ENCODE peak calls at places on chromosomes 6 and 20, in seven cellular contexts. One of them, this sample, is unnamed.

GRCh38 chr6:316753-317038 is 24.4 kb downstream of the DUSP22 start:
- ATAC-seq in left lobe of liver: no peak
- ATAC-seq in RWPE2: no peak
- ATAC-seq in CD4-positive, alpha-beta T cell: no peak
- ATAC-seq in aorta: no peak
- ATAC-seq in gastroesophageal sphincter: no peak
- ATAC-seq in stimulated activated effector memory CD8-positive, alpha-beta T cell treated with anti-CD3 and anti-CD28 coated beads, Interleukin-12 subunit alpha, Interleukin-12 subunit beta, amount 100 ng/mL, for 72 hours: no peak
- ATAC-seq in this sample: no peak

GRCh38 chr20:17809714-17810631 is 110.2 kb downstream of the BANF2 start:
- ATAC-seq in CD4-positive, alpha-beta T cell: no peak
- ATAC-seq in left lobe of liver: peak
- ATAC-seq in aorta: no peak
- ATAC-seq in RWPE2: peak
- ATAC-seq in stimulated activated effector memory CD8-positive, alpha-beta T cell treated with anti-CD3 and anti-CD28 coated beads, Interleukin-12 subunit alpha, Interleukin-12 subunit beta, amount 100 ng/mL, for 72 hours: no peak
- ATAC-seq in gastroesophageal sphincter: peak
- ATAC-seq in this sample: no peak

GRCh38 chr20:4135385-4136077 is 120.2 kb upstream of the RNF24 start:
- ATAC-seq in CD4-positive, alpha-beta T cell: no peak
- ATAC-seq in aorta: no peak
- ATAC-seq in gastroesophageal sphincter: peak
- ATAC-seq in RWPE2: peak
- ATAC-seq in stimulated activated effector memory CD8-positive, alpha-beta T cell treated with anti-CD3 and anti-CD28 coated beads, Interleukin-12 subunit alpha, Interleukin-12 subunit beta, amount 100 ng/mL, for 72 hours: peak
- ATAC-seq in left lobe of liver: peak
- ATAC-seq in this sample: no peak

GRCh38 chr6:117275711-117276110 is 10.4 kb downstream of the VGLL2 start:
- ATAC-seq in gastroesophageal sphincter: no peak
- ATAC-seq in RWPE2: no peak
- ATAC-seq in stimulated activated effector memory CD8-positive, alpha-beta T cell treated with anti-CD3 and anti-CD28 coated beads, Interleukin-12 subunit alpha, Interleukin-12 subunit beta, amount 100 ng/mL, for 72 hours: no peak
- ATAC-seq in CD4-positive, alpha-beta T cell: no peak
- ATAC-seq in left lobe of liver: no peak
- ATAC-seq in aorta: no peak
- ATAC-seq in this sample: no peak

GRCh38 chr6:125002090-125002741 is 40.0 kb downstream of the RNF217 start:
- ATAC-seq in aorta: peak
- ATAC-seq in RWPE2: no peak
- ATAC-seq in gastroesophageal sphincter: no peak
- ATAC-seq in stimulated activated effector memory CD8-positive, alpha-beta T cell treated with anti-CD3 and anti-CD28 coated beads, Interleukin-12 subunit alpha, Interleukin-12 subunit beta, amount 100 ng/mL, for 72 hours: no peak
- ATAC-seq in CD4-positive, alpha-beta T cell: no peak
- ATAC-seq in left lobe of liver: no peak
- ATAC-seq in this sample: no peak

GRCh38 chr6:111952821-111953535 is 79.7 kb upstream of the FYN start:
- ATAC-seq in left lobe of liver: no peak
- ATAC-seq in CD4-positive, alpha-beta T cell: no peak
- ATAC-seq in stimulated activated effector memory CD8-positive, alpha-beta T cell treated with anti-CD3 and anti-CD28 coated beads, Interleukin-12 subunit alpha, Interleukin-12 subunit beta, amount 100 ng/mL, for 72 hours: no peak
- ATAC-seq in RWPE2: peak
- ATAC-seq in aorta: no peak
- ATAC-seq in gastroesophageal sphincter: peak
- ATAC-seq in this sample: no peak

GRCh38 chr20:49984426-49985153 is 1.8 kb downstream of the SNAI1 start:
- ATAC-seq in gastroesophageal sphincter: no peak
- ATAC-seq in RWPE2: no peak
- ATAC-seq in stimulated activated effector memory CD8-positive, alpha-beta T cell treated with anti-CD3 and anti-CD28 coated beads, Interleukin-12 subunit alpha, Interleukin-12 subunit beta, amount 100 ng/mL, for 72 hours: no peak
- ATAC-seq in left lobe of liver: no peak
- ATAC-seq in CD4-positive, alpha-beta T cell: no peak
- ATAC-seq in aorta: no peak
- ATAC-seq in this sample: no peak

GRCh38 chr20:49712118-49712517 is 1.6 kb downstream of the B4GALT5 start:
- ATAC-seq in gastroesophageal sphincter: no peak
- ATAC-seq in stimulated activated effector memory CD8-positive, alpha-beta T cell treated with anti-CD3 and anti-CD28 coated beads, Interleukin-12 subunit alpha, Interleukin-12 subunit beta, amount 100 ng/mL, for 72 hours: no peak
- ATAC-seq in left lobe of liver: no peak
- ATAC-seq in aorta: no peak
- ATAC-seq in RWPE2: no peak
- ATAC-seq in CD4-positive, alpha-beta T cell: no peak
- ATAC-seq in this sample: no peak

GRCh38 chr6:80210618-80211017 is 104.1 kb downstream of the BCKDHB start:
- ATAC-seq in RWPE2: no peak
- ATAC-seq in left lobe of liver: peak
- ATAC-seq in aorta: no peak
- ATAC-seq in gastroesophageal sphincter: peak
- ATAC-seq in stimulated activated effector memory CD8-positive, alpha-beta T cell treated with anti-CD3 and anti-CD28 coated beads, Interleukin-12 subunit alpha, Interleukin-12 subunit beta, amount 100 ng/mL, for 72 hours: no peak
- ATAC-seq in CD4-positive, alpha-beta T cell: no peak
- ATAC-seq in this sample: no peak

This sample was measured in stimulated activated memory B cell treated with anti-CD40 and anti-IgM and Interleukin-4, amounts not matched to agents 10 μg/mL and 1 μg/mL and 100 μg/mL, for 72 hours.